ENCODE peak calls at places on chromosomes 1 and 21, in eight cellular contexts. H is HCT116; Y is naive thymus-derived CD8-positive, alpha-beta T cell; N is naive B cell; G is left ventricle myocardium superior; J is activated CD8-positive, alpha-beta T cell treated with anti-CD3 and anti-CD28 coated beads for 36 hours; F is sciatic nerve; A is activated B cell treated with CpG ODN at 0.5 μM for 24 hours. E is an unnamed sample.

GRCh38 chr1:62438163-62438562 is 1.3 kb downstream of the USP1 start:
- ATAC-seq in F (no peak), N (no peak), H (no peak), G (no peak), A (no peak), J (no peak), Y (no peak), E (no peak)

GRCh38 chr1:55363261-55363660 is 148.1 kb upstream of the USP24 start:
- ATAC-seq in Y (no peak), J (peak; percentile 74), A (no peak), F (peak; percentile 51), G (peak; percentile 81), H (no peak), N (no peak), E (peak; percentile 36)

GRCh38 chr1:29148656-29149491 is 25.2 kb upstream of the TMEM200B start:
- ATAC-seq in Y (no peak), J (no peak), G (no peak), H (no peak), A (no peak), N (no peak), F (no peak), E (no peak)

GRCh38 chr1:228810855-228811654 is 75.8 kb downstream of the RHOU start:
- ATAC-seq in Y (no peak), N (no peak), J (no peak), A (no peak), H (no peak), G (peak; percentile 33), F (peak; percentile 64), E (no peak)

GRCh38 chr1:197984273-197984672 is 67.1 kb downstream of the LHX9 start:
- ATAC-seq in F (no peak), N (no peak), Y (no peak), J (no peak), A (no peak), H (no peak), G (no peak), E (no peak)

GRCh38 chr1:36257375-36257767 is 33.1 kb downstream of the THRAP3 start:
- ATAC-seq in J (peak; percentile 70), H (peak; percentile 64), F (no peak), G (peak; percentile 58), N (peak; percentile 29), Y (no peak), A (peak; percentile 65), E (peak; percentile 78)

GRCh38 chr21:31364265-31364945 is 20.3 kb upstream of the TIAM1 start:
- ATAC-seq in J (peak; percentile 93), G (no peak), N (no peak), F (no peak), Y (peak; percentile 30), H (no peak), A (no peak), E (no peak)

GRCh38 chr1:219325368-219325742 is 151.7 kb downstream of the LYPLAL1 start:
- ATAC-seq in A (no peak), Y (no peak), G (no peak), F (no peak), H (peak; percentile 21), J (no peak), N (no peak), E (no peak)

GRCh38 chr1:87986154-87986914 is 657.7 kb downstream of the LMO4 start:
- ATAC-seq in H (no peak), F (no peak), G (no peak), Y (no peak), J (no peak), N (no peak), A (no peak), E (no peak)

GRCh38 chr1:246641394-246641793 is 75.1 kb downstream of the CNST start:
- ATAC-seq in H (no peak), J (no peak), A (no peak), G (peak; percentile 63), F (no peak), N (no peak), Y (no peak), E (no peak)

GRCh38 chr1:16387201-16388185 is 20.5 kb downstream of the SZRD1 start:
- ATAC-seq in H (no peak), G (peak; percentile 44), Y (peak; percentile 42), N (peak; percentile 59), F (peak; percentile 73), J (peak; percentile 32), A (peak; percentile 62), E (peak; percentile 37)

GRCh38 chr1:42392923-42393848 is 12.6 kb downstream of the RIMKLA start:
- ATAC-seq in Y (no peak), A (no peak), H (peak; percentile 30), F (no peak), N (no peak), G (no peak), J (peak; percentile 47), E (no peak)

GRCh38 chr1:226717256-226717909 is 21.7 kb downstream of the ITPKB start:
- ATAC-seq in G (peak; percentile 72), A (peak; percentile 68), J (peak; percentile 48), F (peak; percentile 61), Y (peak; percentile 37), N (peak; percentile 97), H (peak; percentile 59), E (peak; percentile 29)

GRCh38 chr1:206658264-206658980 is 23.1 kb downstream of the DYRK3 start:
- ATAC-seq in J (peak; percentile 84), G (peak; percentile 60), A (peak; percentile 85), H (peak; percentile 94), Y (peak; percentile 78), F (peak; percentile 37), N (peak; percentile 78), E (no peak)

GRCh38 chr1:101311146-101311892 is 74.5 kb downstream of the S1PR1 start:
- ATAC-seq in N (no peak), H (no peak), J (no peak), A (no peak), Y (no peak), F (no peak), G (no peak), E (no peak)

GRCh38 chr1:214638474-214638807 is 35.4 kb downstream of the CENPF start:
- ATAC-seq in H (no peak), F (no peak), G (no peak), J (no peak), A (no peak), N (no peak), Y (no peak), E (peak; percentile 15)

GRCh38 chr1:186899577-186899976 is 70.8 kb downstream of the PLA2G4A start:
- ATAC-seq in A (no peak), G (no peak), N (no peak), J (no peak), F (no peak), H (no peak), Y (no peak), E (no peak)

GRCh38 chr21:14119038-14119437 is 91.7 kb downstream of the LIPI start:
- ATAC-seq in G (no peak), A (no peak), H (no peak), Y (no peak), J (no peak), N (no peak), F (no peak), E (no peak)

GRCh38 chr1:43565600-43566360 is 35.1 kb downstream of the PTPRF start:
- ATAC-seq in G (peak; percentile 94), H (no peak), N (peak; percentile 24), A (peak; percentile 57), F (peak; percentile 85), J (peak; percentile 93), Y (peak; percentile 73), E (no peak)

GRCh38 chr1:64516803-64517568 is 47.1 kb downstream of the CACHD1 start:
- ATAC-seq in N (no peak), F (no peak), J (no peak), A (no peak), G (no peak), H (no peak), Y (no peak), E (no peak)

GRCh38 chr1:192805832-192806323 is 3.0 kb upstream of the RGS2 start:
- ATAC-seq in F (no peak), H (no peak), G (no peak), J (peak; percentile 24), Y (peak; percentile 17), N (no peak), A (no peak), E (no peak)

GRCh38 chr1:184075040-184076029 is 23.8 kb downstream of the TSEN15 start:
- ATAC-seq in H (peak; percentile 74), G (peak; percentile 89), A (no peak), J (no peak), Y (no peak), F (peak; percentile 88), N (no peak), E (peak; percentile 28)

GRCh38 chr21:33976082-33976979 is 60.7 kb upstream of the ATP5PO start:
- ATAC-seq in N (peak; percentile 50), H (peak; percentile 48), A (peak; percentile 49), F (peak; percentile 75), J (peak; percentile 45), Y (peak; percentile 83), G (peak; percentile 90), E (peak; percentile 38)

GRCh38 chr21:41121785-41122415 is 46.1 kb upstream of the BACE2 start:
- ATAC-seq in A (peak; percentile 31), Y (no peak), J (peak; percentile 69), H (peak; percentile 98), F (peak; percentile 90), N (no peak), G (peak; percentile 89), E (peak; percentile 13)